ENCODE peak calls at places on chromosomes 11 and 22, in six cellular contexts. M is HepG2, I is H1, W is SK-N-SH, S is K562, L is GM12878. Q is an unnamed sample.

GRCh38 chr22:36227396-36227795 is 11.9 kb downstream of the APOL2 start:
- DNase-seq in M (no peak), I (no peak), W (no peak), S (no peak), L (no peak), Q (no peak)

GRCh38 chr22:46214616-46215015 is 35.5 kb downstream of the CDPF1 start:
- DNase-seq in M (no peak), I (no peak), W (no peak), S (no peak), L (no peak), Q (no peak)

GRCh38 chr11:92638678-92639077 is 330.8 kb upstream of the MTNR1B start:
- DNase-seq in M (no peak), I (no peak), W (no peak), S (no peak), L (no peak), Q (no peak)

GRCh38 chr11:6319879-6320410 is 356 bp downstream of the CAVIN3 start:
- DNase-seq in M (no peak), I (no peak), W (peak; percentile 35), S (peak; percentile 52), L (no peak), Q (no peak)

GRCh38 chr22:45425101-45425500 is 11.6 kb downstream of the RIBC2 start:
- DNase-seq in M (no peak), I (no peak), W (no peak), S (no peak), L (no peak), Q (no peak)

GRCh38 chr11:131962818-131963217 is 592.4 kb downstream of the NTM start:
- DNase-seq in M (no peak), I (no peak), W (no peak), S (no peak), L (no peak), Q (no peak)

GRCh38 chr11:66860449-66860831 is 3.6 kb downstream of the LRFN4 start:
- DNase-seq in M (no peak), I (no peak), W (no peak), S (no peak), L (no peak), Q (no peak)

GRCh38 chr11:58919561-58919960 is 19.7 kb upstream of the GLYATL1 start:
- DNase-seq in M (no peak), I (no peak), W (no peak), S (no peak), L (no peak), Q (no peak)

GRCh38 chr11:121426476-121427454 is 25.3 kb upstream of the SORL1 start:
- DNase-seq in M (no peak), I (peak; percentile 78), W (peak; percentile 87), S (peak; percentile 33), L (no peak), Q (no peak)

GRCh38 chr22:44424867-44425351 is 73.1 kb downstream of the RTL6 start:
- DNase-seq in M (no peak), I (no peak), W (peak; percentile 7), S (no peak), L (no peak), Q (no peak)

GRCh38 chr22:45717787-45718186 is 46.2 kb downstream of the ATXN10 start:
- DNase-seq in M (no peak), I (no peak), W (no peak), S (no peak), L (no peak), Q (no peak)

GRCh38 chr11:130449996-130450419 is 1.6 kb downstream of the ADAMTS15 start:
- DNase-seq in M (no peak), I (peak; percentile 93), W (peak; percentile 65), S (peak; percentile 42), L (no peak), Q (no peak)

GRCh38 chr22:45125198-45125597 is 38.5 kb upstream of the NUP50 start:
- DNase-seq in M (no peak), I (no peak), W (no peak), S (no peak), L (no peak), Q (no peak)

GRCh38 chr11:44658451-44658850 is 68.3 kb upstream of the TSPAN18 start:
- DNase-seq in M (no peak), I (no peak), W (peak; percentile 68), S (no peak), L (no peak), Q (no peak)

GRCh38 chr11:122633219-122633829 is 22.2 kb upstream of the UBASH3B start:
- DNase-seq in M (peak; percentile 62), I (no peak), W (peak; percentile 49), S (no peak), L (no peak), Q (peak; percentile 48)

GRCh38 chr22:47452184-47452583 is 689.7 kb downstream of the TBC1D22A start:
- DNase-seq in M (peak; percentile 53), I (no peak), W (peak; percentile 62), S (peak; percentile 66), L (no peak), Q (peak; percentile 5)

GRCh38 chr22:22194931-22195264 is 49.7 kb upstream of the VPREB1 start:
- DNase-seq in M (no peak), I (no peak), W (no peak), S (peak; percentile 68), L (no peak), Q (no peak)

GRCh38 chr11:109076870-109077269 is 345.1 kb upstream of the C11orf87 start:
- DNase-seq in M (no peak), I (no peak), W (peak; percentile 32), S (no peak), L (no peak), Q (no peak)

GRCh38 chr11:93024376-93024775 is 54.9 kb downstream of the MTNR1B start:
- DNase-seq in M (no peak), I (no peak), W (no peak), S (no peak), L (no peak), Q (no peak)

GRCh38 chr22:40498454-40499186 is 128.2 kb downstream of the SGSM3 start:
- DNase-seq in M (peak; percentile 99), I (no peak), W (no peak), S (peak; percentile 11), L (no peak), Q (no peak)

GRCh38 chr11:100756556-100756955 is 69.5 kb downstream of the ARHGAP42 start:
- DNase-seq in M (no peak), I (no peak), W (no peak), S (no peak), L (no peak), Q (no peak)

GRCh38 chr11:100753144-100753543 is 66.1 kb downstream of the ARHGAP42 start:
- DNase-seq in M (no peak), I (peak; percentile 61), W (no peak), S (no peak), L (no peak), Q (no peak)

GRCh38 chr11:100748153-100748552 is 61.1 kb downstream of the ARHGAP42 start:
- DNase-seq in M (no peak), I (no peak), W (no peak), S (no peak), L (no peak), Q (no peak)

GRCh38 chr11:100753562-100753961 is 66.5 kb downstream of the ARHGAP42 start:
- DNase-seq in M (no peak), I (no peak), W (no peak), S (no peak), L (no peak), Q (no peak)

GRCh38 chr11:100752371-100753073 is 65.4 kb downstream of the ARHGAP42 start:
- DNase-seq in M (no peak), I (no peak), W (no peak), S (no peak), L (no peak), Q (no peak)
- TF ChIP-seq GABPA in M (no peak), I (no peak), W (no peak), S (no peak), L (no peak), Q (no peak)

GRCh38 chr22:19991395-19991644 is 25.3 kb downstream of the ARVCF start:
- DNase-seq in M (no peak), I (no peak), W (no peak), S (no peak), L (no peak), Q (no peak)

GRCh38 chr22:19990609-19991394 is 25.8 kb downstream of the ARVCF start:
- DNase-seq in M (no peak), I (no peak), W (peak; percentile 78), S (no peak), L (no peak), Q (no peak)

GRCh38 chr22:19992481-19992911 is 24.1 kb downstream of the ARVCF start:
- DNase-seq in M (no peak), I (no peak), W (no peak), S (no peak), L (no peak), Q (no peak)

GRCh38 chr22:19992921-19993355 is 23.7 kb downstream of the ARVCF start:
- DNase-seq in M (no peak), I (no peak), W (no peak), S (no peak), L (no peak), Q (no peak)

DNA sequence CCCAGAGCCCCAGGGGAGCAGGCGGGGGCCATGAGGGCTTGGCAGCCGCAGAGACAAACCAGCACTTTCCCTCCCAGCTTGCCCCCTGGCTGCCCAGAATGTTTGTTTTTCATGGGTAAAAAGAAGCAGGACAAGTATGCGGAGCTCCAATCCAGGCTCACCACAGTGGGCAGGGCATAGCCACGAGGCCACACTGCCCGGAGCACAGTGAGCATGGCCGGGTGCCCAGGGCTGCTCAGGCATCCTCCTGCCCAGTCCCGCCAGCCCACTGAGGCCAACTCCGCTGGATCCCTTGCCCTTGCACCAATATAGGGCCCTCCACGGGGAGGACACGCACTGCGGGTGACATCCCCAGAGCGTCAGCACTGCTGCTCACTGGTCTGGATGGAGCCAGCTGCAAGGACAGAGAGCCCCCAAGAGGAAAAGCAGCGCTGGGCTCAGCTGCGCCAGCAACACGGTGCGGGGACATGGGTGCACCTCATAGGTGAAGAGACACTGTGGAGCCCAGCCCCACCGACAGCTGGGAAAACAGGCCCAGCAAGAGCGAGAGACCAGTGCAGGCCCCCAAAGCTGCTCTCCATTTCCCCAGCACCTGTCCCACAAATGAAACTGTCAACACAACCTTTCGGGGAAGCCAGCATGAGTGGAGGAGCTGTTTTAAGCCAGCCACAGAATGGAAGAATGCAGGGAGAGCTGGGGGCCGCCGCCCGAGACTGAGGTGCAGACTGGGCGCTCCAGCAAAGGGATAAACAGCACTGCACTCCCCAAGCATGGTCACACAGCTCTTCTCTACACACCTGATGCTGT is 24.8 kb downstream of the ARVCF start:
- DNase-seq in M (no peak), I (no peak), W (no peak), S (no peak), L (no peak), Q (no peak)
- H3K4me3 ChIP-seq in M (no peak overlapping the region), I (no peak overlapping the region), W (no peak overlapping the region), S (no peak overlapping the region), L (no peak overlapping the region), Q (no peak overlapping the region)

GRCh38 chr11:64019106-64020031 is 16.4 kb upstream of the FLRT1 start:
- DNase-seq in M (no peak), I (no peak), W (no peak), S (no peak), L (no peak), Q (no peak)
- H3K27me3 ChIP-seq in M (no peaks in the 10 kb centered on the region), I (peaks cover 12% of the 10 kb centered on the region), W (no peaks in the 10 kb centered on the region), S (no peaks in the 10 kb centered on the region), L (no peaks in the 10 kb centered on the region), Q (no peaks in the 10 kb centered on the region)

DNA sequence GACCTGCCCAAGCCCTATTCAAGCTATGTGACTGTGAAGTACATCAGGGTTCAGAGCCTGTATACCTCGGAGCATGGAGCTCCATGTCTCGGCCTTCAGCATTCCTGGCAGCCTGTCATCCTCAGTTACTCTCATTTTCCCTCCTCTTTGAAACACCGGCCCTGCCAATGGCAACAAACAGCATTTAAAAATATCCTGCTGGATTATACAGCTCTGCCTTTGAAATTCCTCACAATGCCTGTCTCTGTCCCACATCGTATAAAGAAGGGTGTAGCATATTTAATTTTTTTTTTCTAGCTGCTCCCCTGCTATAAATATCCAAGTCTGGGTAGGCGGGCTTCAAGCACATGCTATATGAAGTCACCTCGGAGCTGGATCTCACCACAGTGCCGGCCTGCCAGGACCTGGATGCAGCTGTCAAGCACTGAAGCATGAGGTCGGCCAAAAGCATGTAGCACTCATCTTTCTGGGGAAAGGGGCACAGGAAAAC is 11.8 kb downstream of the ABTB2 start:
- DNase-seq in M (no peak), I (no peak), W (peak; percentile 26), S (no peak), L (no peak), Q (no peak)
- TF ChIP-seq GABPA in M (no peak), I (no peak), W (no peak), S (no peak), L (no peak), Q (no peak)